ENCODE peak calls at places on chromosome 16, in four cellular contexts. G is stomach, J is ovary, X is sigmoid colon. Y is an unnamed sample.

GRCh38 chr16:55435387-55435786 is 43.6 kb upstream of the MMP2 start:
- DNase-seq in J (no peak), G (no peak), X (no peak), Y (no peak)

GRCh38 chr16:66895999-66896398 is 15.7 kb downstream of the PDP2 start:
- DNase-seq in J (no peak), X (no peak), G (no peak), Y (no peak)

GRCh38 chr16:65832269-65832668 is 534.2 kb upstream of the CDH5 start:
- DNase-seq in G (no peak), J (no peak), X (no peak), Y (no peak)

GRCh38 chr16:72952404-72953301 is 95.3 kb downstream of the ZFHX3 start:
- DNase-seq in G (no peak), X (no peak), J (no peak), Y (no peak)

GRCh38 chr16:2964416-2965223 is 545 bp downstream of the KREMEN2 start:
- DNase-seq in G (peak), X (no peak), J (no peak), Y (no peak)

GRCh38 chr16:14485131-14485551 is 144.9 kb downstream of the PARN start:
- DNase-seq in G (no peak), X (no peak), J (no peak), Y (no peak)

GRCh38 chr16:57260294-57260929 is 15.4 kb downstream of the ARL2BP start:
- DNase-seq in G (peak), X (peak), J (no peak), Y (peak)

GRCh38 chr16:81921415-81921814 is 89.9 kb downstream of the SDR42E1 start:
- DNase-seq in X (peak), G (peak), J (no peak), Y (no peak)

GRCh38 chr16:53089434-53090270 is 34.9 kb downstream of the CHD9 start:
- DNase-seq in J (no peak), G (no peak), X (peak), Y (no peak)

GRCh38 chr16:10957771-10958486 is 13.6 kb downstream of the CLEC16A start:
- DNase-seq in X (no peak), G (no peak), J (no peak), Y (no peak)

GRCh38 chr16:29972992-29973383 is 680 bp upstream of the TAOK2 start:
- DNase-seq in G (no peak), J (no peak), X (no peak), Y (no peak)

GRCh38 chr16:21628772-21629171 is 23.6 kb downstream of the IGSF6 start:
- DNase-seq in X (no peak), G (no peak), J (no peak), Y (no peak)

GRCh38 chr16:89721644-89722391 is 481 bp downstream of the ZNF276 start:
- DNase-seq in G (peak), X (no peak), J (peak), Y (peak)
- TF ChIP-seq POLR2A in G (no peak), X (no peak), J (no peak), Y (no peak)

GRCh38 chr16:31421587-31421986 is 6.6 kb downstream of the COX6A2 start:
- DNase-seq in X (no peak), J (no peak), G (no peak), Y (no peak)
- TF ChIP-seq EP300 in X (no peak), J (no peak), G (no peak), Y (no peak)

GRCh38 chr16:19093631-19094541 is 19.9 kb upstream of the ITPRIPL2 start:
- DNase-seq in J (no peak), X (no peak), G (no peak), Y (no peak)

GRCh38 chr16:19095699-19096098 is 18.1 kb upstream of the ITPRIPL2 start:
- DNase-seq in G (no peak), X (no peak), J (no peak), Y (no peak)

GRCh38 chr16:19098173-19098572 is 15.6 kb upstream of the ITPRIPL2 start:
- DNase-seq in J (no peak), X (no peak), G (no peak), Y (no peak)

GRCh38 chr16:19092653-19093410 is 20.9 kb upstream of the ITPRIPL2 start:
- DNase-seq in G (no peak), J (no peak), X (no peak), Y (no peak)

DNA sequence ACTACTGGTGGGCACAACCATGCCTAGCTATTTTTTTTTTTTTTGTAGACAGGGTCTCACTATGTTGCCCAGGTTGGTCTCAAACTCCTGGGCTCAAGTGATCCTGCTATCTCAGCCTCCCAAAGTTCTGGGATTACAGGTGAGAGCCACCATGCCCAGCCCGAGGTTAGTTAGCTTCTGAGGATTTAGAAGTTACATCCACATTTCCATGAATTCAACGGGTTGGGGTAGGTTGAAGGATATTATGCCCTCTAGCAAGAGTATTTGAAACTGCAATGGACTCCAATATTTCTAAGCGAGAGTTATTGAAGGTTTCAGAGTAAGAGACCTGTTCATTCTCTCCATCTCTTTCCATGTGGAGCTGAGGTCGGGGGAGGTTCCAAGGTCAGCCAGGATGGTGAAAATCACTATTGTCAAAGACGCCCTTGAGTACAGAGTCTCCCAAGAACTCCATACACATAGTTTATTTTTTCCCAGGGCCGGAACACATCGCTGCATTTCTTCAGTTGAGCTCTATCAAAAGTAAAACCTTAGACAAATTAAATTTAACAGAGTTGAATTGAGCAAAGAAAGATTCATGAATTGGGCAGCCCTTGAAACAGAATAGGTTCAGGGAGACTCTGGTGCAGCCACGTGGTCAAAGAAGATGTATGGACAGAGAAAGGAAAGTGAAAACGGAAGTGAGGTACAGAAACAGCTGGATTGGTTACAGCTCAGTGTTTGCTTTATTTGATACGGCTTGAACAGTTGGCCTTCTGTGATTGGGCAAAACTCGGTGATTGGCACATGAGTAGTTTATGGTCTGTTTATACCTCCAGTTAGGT is 19.0 kb upstream of the ITPRIPL2 start:
- DNase-seq in J (no peak), G (peak), X (no peak), Y (no peak)
- TF ChIP-seq CTCF in J (no peak), G (no peak), X (no peak), Y (no peak)

GRCh38 chr16:85842848-85843247 is 43.4 kb downstream of the COX4I1 start:
- DNase-seq in X (peak), J (no peak), G (no peak), Y (no peak)
- TF ChIP-seq POLR2A in X (no peak), J (no peak), G (no peak), Y (no peak)

GRCh38 chr16:77732241-77732946 is 10.1 kb downstream of the NUDT7 start:
- DNase-seq in X (no peak), G (no peak), J (no peak), Y (no peak)
- TF ChIP-seq EP300 in X (no peak), G (no peak), J (no peak), Y (no peak)

DNA sequence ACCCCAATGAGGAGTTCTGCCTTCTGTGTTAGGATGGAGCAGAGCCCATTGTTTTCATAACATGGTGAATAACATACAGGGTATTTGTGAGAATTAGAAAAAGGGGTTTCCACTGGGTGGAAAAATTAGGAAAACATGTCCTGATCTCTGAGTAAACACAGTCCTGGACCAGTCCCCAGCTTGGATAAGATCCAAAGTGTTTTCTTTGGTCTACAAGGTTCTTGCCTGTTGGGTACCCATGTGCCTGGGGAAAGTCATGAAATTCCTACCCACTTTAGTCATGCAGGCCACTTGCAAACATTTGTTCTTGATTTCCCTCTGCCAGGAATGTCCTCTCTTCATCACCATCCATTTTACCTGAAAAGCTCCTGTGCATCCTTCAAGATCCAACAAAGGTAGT is 164.8 kb upstream of the DYNLRB2 start:
- DNase-seq in J (no peak), G (no peak), X (no peak), Y (no peak)
- TF ChIP-seq CTCF in J (no peak), G (no peak), X (no peak), Y (no peak)

DNA sequence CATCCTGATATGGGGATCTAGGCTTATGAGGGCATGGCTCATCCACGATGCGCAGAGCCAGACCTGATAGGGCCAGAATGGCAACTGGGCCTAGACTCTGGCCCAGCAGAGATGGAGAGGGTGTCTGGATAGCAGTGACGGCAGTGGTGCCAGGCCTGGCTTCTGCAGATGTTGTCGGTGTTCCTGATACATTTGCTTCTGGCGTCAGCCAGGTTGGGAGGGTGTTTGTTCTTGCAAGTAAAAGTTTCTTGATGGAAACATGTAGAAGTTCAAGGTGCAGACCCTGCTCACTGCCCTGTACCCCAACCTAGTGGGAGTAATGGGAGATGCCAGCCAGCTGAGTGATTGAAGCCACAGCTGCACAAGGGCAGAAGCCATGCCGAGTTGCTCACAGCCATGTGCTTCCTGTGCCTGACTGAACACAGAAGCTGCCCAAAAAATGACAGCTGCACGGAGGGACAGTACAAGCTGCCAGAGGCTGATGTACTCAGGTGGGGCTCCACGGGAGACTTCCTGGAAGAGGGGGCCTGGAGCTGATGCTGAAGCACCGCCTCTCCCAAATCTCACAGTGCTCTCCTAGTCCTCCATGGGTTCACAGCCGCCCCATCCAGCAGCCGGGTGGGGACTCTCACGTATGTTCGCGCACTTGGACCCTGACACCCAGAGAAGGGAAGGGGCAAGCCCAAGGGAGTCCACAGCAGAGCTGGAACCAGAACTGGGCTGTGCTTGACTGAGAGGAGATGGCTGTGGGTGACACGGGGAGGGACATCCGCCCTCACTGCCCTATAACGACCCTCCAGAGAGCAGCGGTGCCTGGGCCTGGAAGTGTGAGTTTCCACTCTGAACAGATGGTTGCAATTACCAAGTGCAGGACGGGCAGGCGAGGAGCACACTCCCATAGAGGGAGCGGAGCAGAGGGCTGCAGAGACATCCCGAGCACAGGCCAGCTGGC is 78.7 kb downstream of the N4BP1 start:
- DNase-seq in G (no peak), J (no peak), X (peak), Y (peak)
- TF ChIP-seq POLR2A in G (no peak), J (no peak), X (no peak), Y (no peak)

DNA sequence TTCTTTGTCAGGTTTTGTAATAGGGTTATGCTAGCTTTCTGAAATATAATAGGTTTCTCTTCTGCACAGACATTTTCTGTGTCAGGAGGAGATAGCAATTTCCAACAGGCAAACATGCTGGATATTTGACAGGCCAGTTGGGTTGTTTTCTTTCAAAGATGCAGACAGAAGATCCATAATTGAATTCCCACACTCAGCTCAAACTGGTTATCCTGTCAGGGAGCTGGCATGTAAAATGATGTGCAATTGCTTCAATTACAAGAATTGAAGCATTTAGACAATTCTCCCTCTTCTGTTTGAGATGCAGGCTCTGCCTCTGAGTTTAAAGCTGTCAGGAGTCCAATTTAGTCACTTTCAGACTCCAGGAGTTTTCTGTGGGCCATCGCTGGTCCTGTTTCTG is 146.2 kb upstream of the ZKSCAN2 start:
- DNase-seq in X (no peak), G (no peak), J (no peak), Y (no peak)
- TF ChIP-seq EP300 in X (no peak), G (no peak), J (no peak), Y (no peak)